ENCODE peak calls at places on chromosomes 1 and 21, in nine cellular contexts. I is stimulated activated CD4-positive, alpha-beta T cell treated with anti-CD3 and anti-CD28 coated beads, Interleukin-12 subunit alpha, Interleukin-12 subunit beta, amount 100 ng/mL, for 4 hours; M is activated CD8-positive, alpha-beta T cell treated with anti-CD3 and anti-CD28 coated beads, Interleukin-2, amount 10 ng/mL, durations not matched to agents 7 days and 5 days; K is skeletal muscle cell; B is Caki2; X is colonic mucosa; N is EL; F is A549; C is OCI-LY7. P is an unnamed sample.

GRCh38 chr21:14602418-14602987 is 56.4 kb upstream of the SAMSN1 start:
- DNase-seq in I (no peak), M (no peak), N (no peak), K (no peak), F (no peak), B (no peak), C (peak), X (no peak), P (no peak)

GRCh38 chr1:59985901-59986735 is 59.5 kb upstream of the CYP2J2 start:
- DNase-seq in B (no peak), K (no peak), M (no peak), X (no peak), N (peak), F (no peak), C (no peak), I (no peak), P (no peak)

GRCh38 chr21:32216293-32216692 is 62.6 kb downstream of the MIS18A start:
- DNase-seq in I (no peak), C (no peak), M (no peak), F (no peak), X (no peak), B (no peak), K (no peak), N (no peak), P (peak)

GRCh38 chr1:244352156-244352830 is 99.4 kb downstream of the ADSS2 start:
- DNase-seq in B (no peak), X (peak), F (no peak), M (no peak), N (no peak), K (no peak), C (no peak), I (no peak), P (no peak)

GRCh38 chr1:113242481-113242880 is 147.8 kb upstream of the MAGI3 start:
- DNase-seq in I (no peak), C (no peak), K (no peak), N (peak), B (no peak), F (no peak), M (no peak), X (peak), P (no peak)

GRCh38 chr1:173294853-173295252 is 87.7 kb upstream of the TNFSF4 start:
- DNase-seq in C (no peak), B (no peak), F (no peak), K (no peak), I (no peak), X (no peak), N (peak), M (no peak), P (no peak)

GRCh38 chr1:157124855-157125254 is 13.3 kb downstream of the ETV3 start:
- DNase-seq in M (no peak), K (no peak), F (no peak), C (no peak), I (no peak), N (no peak), B (no peak), X (no peak), P (no peak)

GRCh38 chr1:78651247-78651646 is 1.6 kb downstream of the IFI44 start:
- DNase-seq in N (peak), X (no peak), K (peak), C (no peak), I (no peak), B (no peak), F (no peak), M (peak), P (peak)

GRCh38 chr1:223844962-223845809 is 561 bp downstream of the TP53BP2 start:
- DNase-seq in N (peak), I (peak), K (no peak), X (peak), F (no peak), M (peak), C (peak), B (peak), P (peak)

GRCh38 chr1:230392141-230392909 is 33.8 kb downstream of the PGBD5 start:
- DNase-seq in I (no peak), B (no peak), F (no peak), N (no peak), X (no peak), K (no peak), C (no peak), M (no peak), P (peak)

GRCh38 chr1:231508941-231509340 is 19.5 kb upstream of the TSNAX start:
- DNase-seq in B (no peak), M (no peak), K (no peak), N (no peak), I (no peak), F (no peak), C (no peak), X (no peak), P (no peak)

GRCh38 chr1:51415963-51416362 is 85.6 kb upstream of the TTC39A start:
- DNase-seq in X (no peak), B (no peak), N (no peak), M (no peak), C (no peak), K (no peak), I (no peak), F (no peak), P (no peak)

GRCh38 chr1:161676958-161677689 is 14.2 kb downstream of the FCGR2B start:
- DNase-seq in X (no peak), C (no peak), I (no peak), B (no peak), F (no peak), K (no peak), M (no peak), N (no peak), P (no peak)